ENCODE peak calls at places on chromosome 16, in ten cellular contexts. Q is T-helper 17 cell; J is lower leg skin; D is A172; P is NCI-H345; Z is H1; S is HFFc6; M is activated CD4-positive, alpha-beta T cell treated with anti-CD3 and anti-CD28 coated beads, Interleukin-2, amount 10 ng/mL, durations not matched to agents 7 days and 5 days; U is posterior vena cava; E is activated T-cell treated with anti-CD3 and anti-CD28 coated beads, Interleukin-2, amount 50 U/mL, for 4 hours. H is an unnamed sample.

GRCh38 chr16:74998481-74999207 is at the start of gene ZNRF1:
- DNase-seq in J (peak; percentile 96), S (peak; percentile 51), M (peak; percentile 83), E (peak; percentile 78), Z (peak; percentile 94), D (peak; percentile 80), P (peak; percentile 68), U (peak; percentile 94), Q (peak; percentile 76), H (peak; percentile 75)

GRCh38 chr16:23876256-23876896 is 40.6 kb downstream of the PRKCB start:
- DNase-seq in Z (no peak), Q (no peak), E (no peak), P (no peak), J (no peak), D (no peak), S (no peak), U (no peak), M (no peak), H (no peak)

GRCh38 chr16:82344157-82344556 is 174.1 kb upstream of the MPHOSPH6 start:
- DNase-seq in P (peak; percentile 4), J (no peak), Q (no peak), S (no peak), E (no peak), D (no peak), U (no peak), M (no peak), Z (no peak), H (peak; percentile 10)

GRCh38 chr16:49271363-49271762 is 10.3 kb downstream of the CBLN1 start:
- DNase-seq in E (no peak), M (no peak), D (no peak), Q (no peak), S (no peak), Z (no peak), J (no peak), U (no peak), P (no peak), H (no peak)

GRCh38 chr16:83954577-83955016 is 1.6 kb downstream of the OSGIN1 start:
- DNase-seq in U (no peak), P (no peak), E (no peak), S (peak; percentile 48), J (no peak), D (peak; percentile 76), Z (no peak), Q (no peak), M (no peak), H (peak; percentile 53)

GRCh38 chr16:15748654-15749053 is 98.6 kb downstream of the NDE1 start:
- DNase-seq in M (no peak), Z (no peak), U (no peak), J (no peak), D (no peak), P (no peak), Q (no peak), S (no peak), E (no peak), H (no peak)

GRCh38 chr16:66516172-66516807 is 33.6 kb downstream of the TK2 start:
- DNase-seq in E (no peak), J (no peak), Q (no peak), Z (no peak), M (no peak), S (no peak), D (no peak), U (no peak), P (no peak), H (no peak)

GRCh38 chr16:3861808-3862451 is 18.6 kb downstream of the CREBBP start:
- DNase-seq in S (no peak), Z (no peak), Q (no peak), P (no peak), M (no peak), J (no peak), U (no peak), E (no peak), D (peak; percentile 48), H (no peak)

GRCh38 chr16:1650131-1650530 is 27.9 kb upstream of the JPT2 start:
- DNase-seq in Z (no peak), E (no peak), D (no peak), P (no peak), S (no peak), J (no peak), M (no peak), Q (no peak), U (no peak), H (no peak)

GRCh38 chr16:89156740-89157645 is 14.6 kb upstream of the CDH15 start:
- DNase-seq in E (no peak), U (no peak), Z (no peak), S (no peak), M (no peak), Q (no peak), J (no peak), P (no peak), D (no peak), H (no peak)

GRCh38 chr16:81536648-81537047 is 92.0 kb downstream of the CMIP start:
- DNase-seq in D (no peak), U (peak; percentile 28), S (no peak), Z (no peak), P (no peak), J (no peak), E (no peak), Q (no peak), M (no peak), H (no peak)

GRCh38 chr16:48546774-48547173 is 63.2 kb downstream of the N4BP1 start:
- DNase-seq in D (no peak), Z (no peak), M (no peak), P (no peak), U (no peak), Q (no peak), E (no peak), S (no peak), J (no peak), H (no peak)

GRCh38 chr16:82874251-82874650 is 247.5 kb downstream of the CDH13 start:
- DNase-seq in M (no peak), S (no peak), D (no peak), E (no peak), Q (no peak), U (no peak), Z (no peak), P (no peak), J (no peak), H (no peak)

GRCh38 chr16:24164402-24164801 is 91.7 kb upstream of the CACNG3 start:
- DNase-seq in U (no peak), Q (no peak), S (no peak), Z (no peak), D (no peak), P (no peak), J (no peak), M (no peak), E (no peak), H (no peak)

GRCh38 chr16:85369741-85370528 is 243.2 kb upstream of the GSE1 start:
- DNase-seq in P (peak; percentile 29), J (peak; percentile 93), Q (no peak), Z (peak; percentile 97), M (peak; percentile 51), S (peak; percentile 21), D (peak; percentile 62), E (peak; percentile 37), U (peak; percentile 86), H (peak; percentile 48)